ENCODE peak calls at places on chromosome 5, in seven cellular contexts. C, W, X, T, B, M and I are unnamed samples.

GRCh38 chr5:16854351-16854750 is 81.7 kb downstream of the MYO10 start:
- DNase-seq in C (no peak), W (no peak), X (no peak), T (no peak), B (no peak), M (no peak), I (no peak)

GRCh38 chr5:177309351-177310191 is 2.1 kb downstream of the MXD3 start:
- DNase-seq in C (no peak), W (peak; percentile 65), X (peak; percentile 83), T (peak; percentile 79), B (peak; percentile 80), M (peak; percentile 68), I (no peak)

GRCh38 chr5:82806513-82806912 is 270.7 kb downstream of the TMEM167A start:
- DNase-seq in C (no peak), W (no peak), X (no peak), T (no peak), B (no peak), M (no peak), I (no peak)

GRCh38 chr5:79074641-79075040 is 5.1 kb downstream of the BHMT2 start:
- DNase-seq in C (no peak), W (peak; percentile 49), X (no peak), T (no peak), B (no peak), M (no peak), I (no peak)

GRCh38 chr5:481347-481746 is 38.4 kb downstream of the EXOC3 start:
- DNase-seq in C (no peak), W (no peak), X (no peak), T (no peak), B (no peak), M (no peak), I (no peak)

GRCh38 chr5:42531611-42532010 is 108.4 kb downstream of the GHR start:
- DNase-seq in C (no peak), W (no peak), X (no peak), T (no peak), B (no peak), M (no peak), I (no peak)

GRCh38 chr5:170251462-170251861 is 18.7 kb downstream of the C5orf58 start:
- DNase-seq in C (no peak), W (no peak), X (no peak), T (no peak), B (no peak), M (no peak), I (no peak)

GRCh38 chr5:62127098-62127736 is 178.8 kb upstream of the KIF2A start:
- DNase-seq in C (no peak), W (no peak), X (no peak), T (no peak), B (no peak), M (no peak), I (no peak)

GRCh38 chr5:159331099-159331973 is 1.0 kb upstream of the IL12B start:
- DNase-seq in C (peak; percentile 62), W (peak; percentile 19), X (peak; percentile 6), T (peak; percentile 88), B (peak; percentile 81), M (peak; percentile 52), I (peak; percentile 89)

GRCh38 chr5:5497132-5497748 is 74.8 kb downstream of the ICE1 start:
- DNase-seq in C (peak; percentile 36), W (peak; percentile 57), X (peak; percentile 29), T (peak; percentile 74), B (no peak), M (peak; percentile 15), I (peak; percentile 83)

GRCh38 chr5:45521067-45521466 is 175.1 kb downstream of the HCN1 start:
- DNase-seq in C (no peak), W (peak; percentile 1), X (peak; percentile 49), T (no peak), B (no peak), M (peak; percentile 59), I (no peak)

GRCh38 chr5:111699976-111700375 is 57.0 kb downstream of the NREP start:
- DNase-seq in C (no peak), W (no peak), X (peak; percentile 61), T (no peak), B (no peak), M (no peak), I (no peak)

GRCh38 chr5:35618297-35618636 is 604 bp downstream of the SPEF2 start:
- DNase-seq in C (no peak), W (no peak), X (no peak), T (no peak), B (no peak), M (no peak), I (no peak)

GRCh38 chr5:149799965-149800516 is 69.9 kb downstream of the PPARGC1B start:
- DNase-seq in C (no peak), W (no peak), X (no peak), T (no peak), B (no peak), M (no peak), I (peak; percentile 8)

GRCh38 chr5:149797897-149798296 is 67.8 kb downstream of the PPARGC1B start:
- DNase-seq in C (no peak), W (no peak), X (no peak), T (no peak), B (no peak), M (no peak), I (peak; percentile 12)

GRCh38 chr5:149798466-149798865 is 68.4 kb downstream of the PPARGC1B start:
- DNase-seq in C (no peak), W (no peak), X (no peak), T (no peak), B (no peak), M (no peak), I (no peak)

GRCh38 chr5:149800563-149801103 is 70.5 kb downstream of the PPARGC1B start:
- DNase-seq in C (no peak), W (no peak), X (no peak), T (no peak), B (no peak), M (no peak), I (peak; percentile 24)

DNA sequence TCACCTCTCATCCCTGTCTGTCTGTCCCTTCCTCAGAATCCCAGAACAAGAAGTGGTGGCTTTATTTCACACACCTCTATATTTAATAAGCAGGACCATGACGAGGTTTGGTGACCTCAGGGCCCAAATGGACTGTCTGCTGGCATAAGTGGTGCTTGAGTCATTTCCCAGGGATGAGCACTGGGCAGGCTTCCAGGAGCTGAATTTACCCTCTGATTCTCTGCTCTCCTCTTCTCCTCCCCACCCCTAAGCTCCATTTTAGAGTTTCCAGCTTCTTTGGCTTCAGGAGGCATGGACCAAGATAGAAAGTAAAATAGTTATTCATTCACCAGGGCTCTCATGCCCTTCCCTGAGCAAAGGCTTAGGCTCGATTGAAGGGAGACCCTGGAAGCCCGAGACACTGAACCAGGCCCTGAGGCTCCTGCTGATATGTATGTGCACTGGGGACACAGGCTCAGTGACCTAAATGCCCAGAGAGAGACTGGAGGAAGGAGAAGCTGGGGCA is 69.1 kb downstream of the PPARGC1B start:
- DNase-seq in C (peak; percentile 31), W (peak; percentile 90), X (peak; percentile 42), T (no peak), B (no peak), M (no peak), I (peak; percentile 67)
- H3K27ac ChIP-seq in C (no peak overlapping the region), W (no peak overlapping the region), X (peak overlapping the region; percentile 45), T (no peak overlapping the region), B (no peak overlapping the region), M (no peak overlapping the region), I (no peak overlapping the region)

GRCh38 chr5:76426391-76426802 is 23.3 kb downstream of the IQGAP2 start:
- DNase-seq in C (no peak), W (no peak), X (no peak), T (no peak), B (no peak), M (peak; percentile 9), I (no peak)

GRCh38 chr5:76431779-76432178 is 28.7 kb downstream of the IQGAP2 start:
- DNase-seq in C (no peak), W (no peak), X (no peak), T (no peak), B (no peak), M (no peak), I (no peak)

GRCh38 chr5:76431336-76431735 is 28.3 kb downstream of the IQGAP2 start:
- DNase-seq in C (no peak), W (no peak), X (no peak), T (no peak), B (no peak), M (no peak), I (no peak)

GRCh38 chr5:76425940-76426339 is 22.9 kb downstream of the IQGAP2 start:
- DNase-seq in C (no peak), W (no peak), X (no peak), T (no peak), B (no peak), M (no peak), I (no peak)

DNA sequence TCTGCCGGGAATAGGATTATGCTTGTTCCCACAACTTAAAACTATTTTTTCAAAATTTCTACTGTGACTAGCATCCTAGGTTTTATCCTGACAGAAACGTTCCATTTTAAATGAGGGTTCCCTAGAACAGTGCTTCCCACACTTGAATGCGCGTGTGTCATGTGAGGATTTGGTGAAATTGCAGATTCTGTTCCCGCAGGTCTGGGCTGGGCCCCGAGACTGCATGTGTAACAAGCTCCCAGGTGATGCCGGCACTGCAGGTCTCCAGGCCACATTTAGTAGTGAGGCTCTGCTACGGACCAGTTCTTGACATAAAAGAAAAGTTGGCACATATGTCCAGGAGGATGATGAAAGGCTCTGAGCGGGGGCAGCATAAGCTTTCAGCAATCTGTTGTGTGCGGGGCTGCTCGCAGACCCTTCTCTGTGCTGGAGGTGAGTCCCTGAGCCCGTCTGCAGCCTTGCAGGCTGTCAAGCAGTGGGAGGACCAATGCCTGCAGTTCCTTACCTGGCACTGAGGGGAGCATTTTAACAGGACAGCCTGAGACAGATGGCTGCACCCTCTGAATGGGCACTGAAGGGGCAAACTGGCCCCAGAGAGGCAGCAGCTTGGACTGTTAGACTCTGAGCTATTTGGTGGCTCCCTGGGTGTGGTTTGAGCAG is 24.5 kb downstream of the IQGAP2 start:
- DNase-seq in C (no peak), W (no peak), X (no peak), T (no peak), B (no peak), M (no peak), I (no peak)
- H3K4me3 ChIP-seq in C (no peak overlapping the region), W (no peak overlapping the region), X (no peak overlapping the region), T (no peak overlapping the region), B (no peak overlapping the region), M (no peak overlapping the region), I (no peak overlapping the region)

DNA sequence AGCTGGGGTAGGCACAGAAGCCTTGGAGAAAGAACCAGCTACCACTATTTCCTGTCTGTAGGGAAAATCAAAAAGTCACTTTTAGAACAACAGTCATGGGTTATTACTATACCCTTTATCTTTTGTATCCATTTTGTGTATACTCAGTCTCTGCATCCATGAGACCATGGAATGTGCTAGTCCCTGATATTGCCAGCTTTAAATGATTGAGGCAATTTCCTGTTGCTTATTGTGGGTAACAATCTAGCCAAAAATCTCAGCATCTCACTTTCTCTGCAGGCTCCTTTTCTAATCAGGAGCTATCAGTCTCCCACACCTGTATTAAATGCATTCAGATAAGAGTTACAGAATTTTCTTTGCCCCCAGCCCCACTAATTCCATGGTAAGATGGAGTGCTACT is 968 bp upstream of the KDM3B start:
- DNase-seq in C (no peak), W (no peak), X (no peak), T (no peak), B (no peak), M (no peak), I (no peak)
- H3K27ac ChIP-seq in C (peak overlapping the region; percentile 93), W (no peak overlapping the region), X (no peak overlapping the region), T (no peak overlapping the region), B (no peak overlapping the region), M (no peak overlapping the region), I (no peak overlapping the region)

DNA sequence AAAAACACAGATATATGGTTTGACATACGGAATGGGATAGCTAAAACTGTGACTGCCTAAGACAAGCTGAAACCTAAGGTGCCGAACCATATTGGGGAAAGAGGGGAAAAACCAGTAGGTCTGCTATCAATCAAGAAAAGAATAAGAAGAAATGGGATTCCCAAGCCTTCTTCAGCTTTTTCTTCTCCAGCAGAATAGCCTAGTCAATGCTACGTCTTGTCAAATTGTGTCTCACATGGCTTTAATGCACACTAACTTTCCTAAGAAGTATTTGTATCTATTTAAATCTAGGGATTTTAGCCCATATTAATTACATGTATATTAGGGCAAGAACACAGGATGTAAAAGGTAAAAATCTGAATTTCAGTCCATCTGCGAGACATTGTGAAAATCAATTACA is 797 bp upstream of the FBXO38 start:
- DNase-seq in C (no peak), W (no peak), X (peak; percentile 26), T (no peak), B (no peak), M (no peak), I (no peak)
- H3K4me3 ChIP-seq in C (peak overlapping the region; percentile 93), W (peak overlapping the region; percentile 70), X (peak overlapping the region; percentile 35), T (peak overlapping the region; percentile 88), B (peak overlapping the region; percentile 78), M (no peak overlapping the region), I (peak overlapping the region; percentile 90)